ENCODE peak calls at places on chromosomes 12 and 14, in eight cellular contexts. W, K, N, G, U, T, A and M are unnamed samples.

GRCh38 chr14:74501691-74502090 is 8.1 kb downstream of the ISCA2 start:
- DNase-seq in G (no peak), A (no peak), N (no peak), U (no peak), K (no peak), T (no peak), W (no peak), M (no peak)

GRCh38 chr14:93936245-93936644 is 9.1 kb downstream of the FAM181A start:
- DNase-seq in N (no peak), T (peak), G (peak), K (no peak), U (no peak), W (no peak), A (peak), M (peak)

GRCh38 chr12:98085360-98085759 is 430.0 kb upstream of the TMPO start:
- DNase-seq in T (no peak), N (no peak), K (no peak), G (no peak), A (no peak), W (no peak), U (no peak), M (no peak)

GRCh38 chr12:9096563-9097176 is 19.0 kb downstream of the A2M start:
- DNase-seq in U (no peak), G (no peak), T (peak), N (no peak), W (no peak), A (no peak), K (no peak), M (no peak)

GRCh38 chr12:1878214-1878613 is 40.2 kb downstream of the CACNA2D4 start:
- DNase-seq in W (no peak), U (no peak), A (no peak), N (peak), G (no peak), T (no peak), K (no peak), M (no peak)

GRCh38 chr12:27244680-27245005 is 557 bp downstream of the STK38L start:
- DNase-seq in A (peak), U (no peak), T (peak), G (no peak), K (no peak), W (no peak), N (no peak), M (no peak)

GRCh38 chr14:49051328-49052060 is 534.7 kb downstream of the RPS29 start:
- DNase-seq in W (no peak), N (no peak), T (no peak), A (no peak), U (no peak), G (peak), K (no peak), M (no peak)

GRCh38 chr12:89350260-89350659 is 2.0 kb downstream of the DUSP6 start:
- DNase-seq in K (no peak), U (no peak), N (no peak), G (no peak), T (peak), A (no peak), W (no peak), M (no peak)

GRCh38 chr12:26523708-26524150 is 309.3 kb downstream of the ITPR2 start:
- DNase-seq in N (peak), K (peak), G (no peak), T (no peak), W (no peak), U (no peak), A (peak), M (peak)

GRCh38 chr12:76329163-76329562 is 19.1 kb downstream of the BBS10 start:
- DNase-seq in U (no peak), G (peak), W (no peak), T (no peak), N (no peak), K (no peak), A (peak), M (peak)

GRCh38 chr12:94875525-94875924 is 128.0 kb downstream of the NDUFA12 start:
- DNase-seq in G (peak), N (no peak), W (no peak), K (no peak), U (no peak), T (peak), A (peak), M (no peak)

GRCh38 chr12:108962256-108962655 is 58.6 kb downstream of the SVOP start:
- DNase-seq in W (no peak), U (no peak), N (no peak), G (no peak), K (no peak), T (no peak), A (no peak), M (no peak)

GRCh38 chr12:49301759-49302158 is 6.8 kb downstream of the PRPH start:
- DNase-seq in T (no peak), K (no peak), A (no peak), U (no peak), W (no peak), G (no peak), N (no peak), M (no peak)

GRCh38 chr14:68616255-68616902 is 176.5 kb downstream of the ZFP36L1 start:
- DNase-seq in U (no peak), K (no peak), A (peak), W (no peak), N (no peak), G (peak), T (peak), M (peak)

GRCh38 chr12:24560867-24561266 is 388.0 kb downstream of the BCAT1 start:
- DNase-seq in K (no peak), T (no peak), G (no peak), U (peak), N (no peak), A (no peak), W (no peak), M (no peak)

GRCh38 chr14:22395803-22396202 is 193.2 kb downstream of the DAD1 start:
- DNase-seq in A (no peak), T (no peak), K (no peak), U (no peak), W (no peak), N (peak), G (no peak), M (no peak)

GRCh38 chr12:90510948-90511347 is 444.0 kb downstream of the CCER1 start:
- DNase-seq in A (peak), W (no peak), K (no peak), T (no peak), G (no peak), N (no peak), U (no peak), M (peak)